ENCODE peak calls at places on chromosomes 2 and 18, in five cellular contexts. P, O, V, J and E are unnamed samples.

GRCh38 chr2:215529271-215529670 is 93.4 kb upstream of the FN1 start:
- DNase-seq in P (no peak), O (peak; percentile 89), V (no peak), J (no peak), E (no peak)

GRCh38 chr2:129709030-129709955 is 270.2 kb upstream of the RAB6C start:
- DNase-seq in P (no peak), O (no peak), V (no peak), J (no peak), E (no peak)

GRCh38 chr2:141929331-141930252 is 201.2 kb downstream of the LRP1B start:
- DNase-seq in P (no peak), O (no peak), V (no peak), J (peak; percentile 20), E (no peak)

GRCh38 chr2:186544255-186544675 is 45.6 kb upstream of the ITGAV start:
- DNase-seq in P (no peak), O (peak; percentile 93), V (no peak), J (no peak), E (peak; percentile 10)

GRCh38 chr2:27039426-27039825 is 6.7 kb downstream of the TMEM214 start:
- DNase-seq in P (no peak), O (no peak), V (no peak), J (no peak), E (no peak)

GRCh38 chr2:72090271-72090720 is 57.4 kb downstream of the CYP26B1 start:
- DNase-seq in P (peak; percentile 18), O (no peak), V (no peak), J (no peak), E (no peak)

GRCh38 chr2:113070606-113070975 is 2.8 kb downstream of the IL1F10 start:
- DNase-seq in P (no peak), O (no peak), V (no peak), J (no peak), E (no peak)

GRCh38 chr2:226427538-226428307 is 371.9 kb downstream of the IRS1 start:
- DNase-seq in P (no peak), O (peak; percentile 20), V (no peak), J (peak; percentile 1), E (peak; percentile 62)

GRCh38 chr2:168118733-168119518 is 128.5 kb downstream of the STK39 start:
- DNase-seq in P (peak; percentile 36), O (peak; percentile 71), V (no peak), J (peak; percentile 17), E (peak; percentile 21)

GRCh38 chr18:78743078-78743477 is 236.5 kb upstream of the SALL3 start:
- DNase-seq in P (no peak), O (no peak), V (no peak), J (no peak), E (no peak)

GRCh38 chr2:119901013-119901412 is 111.9 kb upstream of the EPB41L5 start:
- DNase-seq in P (no peak), O (no peak), V (no peak), J (no peak), E (no peak)

GRCh38 chr2:126399001-126399400 is 257.0 kb upstream of the GYPC start:
- DNase-seq in P (no peak), O (peak; percentile 3), V (no peak), J (no peak), E (no peak)

GRCh38 chr2:215900865-215901264 is 112.5 kb downstream of the MREG start:
- DNase-seq in P (no peak), O (no peak), V (no peak), J (no peak), E (no peak)

GRCh38 chr2:17719562-17720371 is 33.8 kb downstream of the SMC6 start:
- DNase-seq in P (peak; percentile 27), O (no peak), V (no peak), J (peak; percentile 24), E (peak; percentile 3)

GRCh38 chr2:138829326-138829725 is 49.1 kb upstream of the NXPH2 start:
- DNase-seq in P (peak; percentile 31), O (peak; percentile 64), V (no peak), J (peak; percentile 49), E (peak; percentile 41)

GRCh38 chr2:56348382-56348781 is 164.6 kb downstream of the CCDC85A start:
- DNase-seq in P (no peak), O (no peak), V (peak; percentile 13), J (no peak), E (no peak)

GRCh38 chr2:200137691-200138090 is 168.8 kb upstream of the SPATS2L start:
- DNase-seq in P (no peak), O (no peak), V (no peak), J (no peak), E (no peak)

GRCh38 chr2:205708231-205708631 is 25.9 kb downstream of the NRP2 start:
- DNase-seq in P (no peak), O (no peak), V (no peak), J (no peak), E (no peak)

GRCh38 chr2:168635065-168635577 is 167.3 kb upstream of the NOSTRIN start:
- DNase-seq in P (no peak), O (no peak), V (no peak), J (peak; percentile 68), E (no peak)

GRCh38 chr2:179486969-179487752 is 222.5 kb upstream of the SESTD1 start:
- DNase-seq in P (no peak), O (no peak), V (no peak), J (no peak), E (no peak)

GRCh38 chr2:40511661-40512213 is 59.8 kb upstream of the SLC8A1 start:
- DNase-seq in P (no peak), O (no peak), V (no peak), J (no peak), E (no peak)
- H3K4me3 ChIP-seq in P (no peak overlapping the region), O (no peak overlapping the region), V (no peak overlapping the region), J (no peak overlapping the region), E (no peak overlapping the region)

GRCh38 chr2:37658682-37659081 is 12.8 kb downstream of the CDC42EP3 start:
- DNase-seq in P (no peak), O (no peak), V (no peak), J (no peak), E (no peak)

GRCh38 chr2:37656512-37657423 is 14.7 kb downstream of the CDC42EP3 start:
- DNase-seq in P (no peak), O (no peak), V (no peak), J (no peak), E (no peak)

GRCh38 chr2:37655442-37655841 is 16.0 kb downstream of the CDC42EP3 start:
- DNase-seq in P (no peak), O (no peak), V (no peak), J (peak; percentile 56), E (no peak)

GRCh38 chr2:37659723-37660122 is 11.7 kb downstream of the CDC42EP3 start:
- DNase-seq in P (no peak), O (no peak), V (no peak), J (no peak), E (no peak)

GRCh38 chr2:37657471-37657870 is 14.0 kb downstream of the CDC42EP3 start:
- DNase-seq in P (no peak), O (no peak), V (no peak), J (no peak), E (no peak)
- H3K9ac ChIP-seq in P (no peak overlapping the region), O (no peak overlapping the region), V (no peak overlapping the region), J (no peak overlapping the region), E (no peak overlapping the region)

DNA sequence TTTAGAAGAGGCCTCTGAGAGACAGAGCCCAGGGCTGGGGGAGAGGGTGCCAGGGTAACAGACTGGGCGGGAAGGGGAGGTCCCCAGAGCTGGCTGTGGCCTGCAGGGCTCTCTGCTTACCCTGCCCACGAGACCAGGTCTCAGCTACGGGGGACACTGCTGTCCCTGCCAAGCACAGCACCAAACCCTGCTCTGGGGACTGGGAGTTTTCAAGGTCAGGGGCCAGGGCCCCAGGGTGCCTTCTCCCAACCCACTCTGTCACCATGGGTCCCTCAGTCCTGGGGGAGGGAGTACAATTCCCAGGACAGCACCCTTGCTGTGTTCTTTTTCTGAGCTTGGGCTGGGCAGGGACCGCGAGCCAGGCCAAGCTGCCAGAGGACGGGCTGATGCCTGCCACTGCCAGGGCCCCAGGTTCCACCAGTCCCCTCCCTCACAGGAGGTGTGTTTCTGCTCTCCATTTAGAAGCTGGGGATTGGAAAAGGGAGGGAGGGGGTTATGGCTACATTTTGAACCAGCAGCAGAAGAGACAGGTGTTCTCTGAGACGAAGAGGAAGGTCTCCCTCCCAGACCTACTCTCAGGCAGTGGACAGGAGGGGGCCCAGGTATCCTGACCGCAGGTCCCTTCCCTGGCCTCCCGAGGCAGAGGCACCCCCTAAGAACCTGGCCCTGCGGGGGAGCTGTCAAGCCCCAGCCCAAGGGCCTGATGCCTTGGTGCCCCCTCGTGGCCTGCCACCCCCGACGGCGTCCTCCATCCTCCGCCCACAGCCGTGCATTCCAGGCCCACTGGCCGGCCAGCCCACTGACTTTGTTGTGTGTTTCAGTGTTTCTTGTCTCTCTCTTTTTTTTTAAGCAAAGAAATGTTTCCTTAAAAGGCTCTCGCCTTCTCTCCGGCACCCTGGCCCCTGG is 80.4 kb downstream of the TNS1 start:
- DNase-seq in P (peak; percentile 35), O (no peak), V (no peak), J (peak; percentile 73), E (no peak)
- TF ChIP-seq ZBTB33 in P (no peak), O (no peak), V (no peak), J (no peak), E (no peak)

GRCh38 chr2:188979119-188979729 is 5.1 kb downstream of the COL3A1 start:
- DNase-seq in P (no peak), O (no peak), V (no peak), J (no peak), E (no peak)
- H3K4me3 ChIP-seq in P (no peak overlapping the region), O (no peak overlapping the region), V (no peak overlapping the region), J (peak overlapping the region; percentile 74), E (no peak overlapping the region)